ENCODE peak calls at places on chromosomes 1 and 21, in four cellular contexts. C, P, I and T are unnamed samples.

GRCh38 chr1:26017606-26018005 is 4.0 kb upstream of the EXTL1 start:
- DNase-seq in C (no peak), P (no peak), I (peak; percentile 45), T (no peak)

GRCh38 chr1:223820515-223820858 is 25.3 kb downstream of the TP53BP2 start:
- DNase-seq in C (no peak), P (no peak), I (peak; percentile 34), T (no peak)

GRCh38 chr1:170790651-170791071 is 126.7 kb downstream of the PRRX1 start:
- DNase-seq in C (no peak), P (peak; percentile 24), I (peak; percentile 83), T (no peak)

GRCh38 chr1:185441608-185442007 is 124.6 kb upstream of the IVNS1ABP start:
- DNase-seq in C (no peak), P (peak; percentile 81), I (peak; percentile 76), T (no peak)

GRCh38 chr1:26358411-26359384 is 4.8 kb upstream of the CRYBG2 start:
- DNase-seq in C (no peak), P (no peak), I (no peak), T (no peak)

GRCh38 chr1:247326601-247327135 is 5.0 kb downstream of the ZNF496 start:
- DNase-seq in C (no peak), P (no peak), I (no peak), T (no peak)

GRCh38 chr1:80155371-80155770 is 1148.8 kb upstream of the ADGRL4 start:
- DNase-seq in C (no peak), P (no peak), I (no peak), T (no peak)

GRCh38 chr1:108142773-108143394 is 57.3 kb downstream of the SLC25A24 start:
- DNase-seq in C (no peak), P (no peak), I (peak; percentile 60), T (no peak)

GRCh38 chr1:168521391-168522000 is 22.3 kb downstream of the XCL2 start:
- DNase-seq in C (no peak), P (no peak), I (no peak), T (no peak)

GRCh38 chr1:41783189-41783639 is 135.5 kb downstream of the HIVEP3 start:
- DNase-seq in C (no peak), P (peak; percentile 79), I (peak; percentile 96), T (no peak)

GRCh38 chr1:153585009-153585408 is 19.4 kb upstream of the S100A2 start:
- DNase-seq in C (no peak), P (no peak), I (no peak), T (peak; percentile 56)

GRCh38 chr1:119318466-119319309 is 49.9 kb upstream of the HAO2 start:
- DNase-seq in C (no peak), P (no peak), I (no peak), T (no peak)

GRCh38 chr1:59071289-59071688 is 225.6 kb upstream of the FGGY start:
- DNase-seq in C (no peak), P (no peak), I (no peak), T (no peak)

GRCh38 chr1:223403184-223403815 is 10.1 kb downstream of the CCDC185 start:
- DNase-seq in C (no peak), P (no peak), I (peak; percentile 68), T (no peak)

GRCh38 chr1:170836146-170836545 is 99.2 kb upstream of the MROH9 start:
- DNase-seq in C (no peak), P (peak; percentile 2), I (peak; percentile 63), T (no peak)

GRCh38 chr1:66261370-66261769 is 272.6 kb upstream of the SGIP1 start:
- DNase-seq in C (no peak), P (no peak), I (peak; percentile 62), T (no peak)

DNA sequence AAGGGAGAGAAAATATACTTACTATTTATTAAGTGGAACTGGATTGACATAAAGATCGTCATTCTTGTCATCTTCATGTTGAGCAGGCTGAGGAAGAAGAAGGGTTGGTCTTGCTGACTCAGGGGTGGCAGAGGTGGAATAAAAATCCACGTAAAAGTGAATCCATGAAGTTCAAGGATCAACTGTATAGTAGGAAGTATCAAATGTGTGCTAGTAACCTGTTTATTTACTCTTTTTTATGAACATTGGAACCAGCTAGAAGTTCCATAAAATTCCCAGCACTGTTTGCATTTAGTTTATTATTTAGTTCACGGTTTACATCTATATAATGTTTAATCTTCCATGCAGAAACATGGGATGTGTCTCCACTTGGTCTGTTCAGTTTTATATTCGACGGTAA is 70.7 kb downstream of the PLPPR4 start:
- DNase-seq in C (no peak), P (no peak), I (no peak), T (no peak)
- H3K27ac ChIP-seq in C (no peak overlapping the region), P (no peak overlapping the region), I (no peak overlapping the region), T (no peak overlapping the region)

GRCh38 chr1:12353981-12354380 is 124.2 kb downstream of the VPS13D start:
- DNase-seq in C (no peak), P (no peak), I (no peak), T (no peak)
- H3K36me3 ChIP-seq in C (peaks cover 47% of the 10 kb centered on the region), P (peaks cover 40% of the 10 kb centered on the region), I (peaks cover 50% of the 10 kb centered on the region), T (no peaks in the 10 kb centered on the region)

GRCh38 chr1:226628624-226629155 is 80.1 kb downstream of the STUM start:
- DNase-seq in C (peak; percentile 53), P (no peak), I (no peak), T (no peak)

GRCh38 chr1:226626577-226626956 is 78.0 kb downstream of the STUM start:
- DNase-seq in C (peak; percentile 88), P (peak; percentile 61), I (peak; percentile 91), T (peak; percentile 87)

GRCh38 chr1:226629210-226629895 is 80.8 kb downstream of the STUM start:
- DNase-seq in C (peak; percentile 52), P (no peak), I (no peak), T (no peak)

GRCh38 chr1:226627050-226627755 is 78.6 kb downstream of the STUM start:
- DNase-seq in C (no peak), P (no peak), I (no peak), T (no peak)

DNA sequence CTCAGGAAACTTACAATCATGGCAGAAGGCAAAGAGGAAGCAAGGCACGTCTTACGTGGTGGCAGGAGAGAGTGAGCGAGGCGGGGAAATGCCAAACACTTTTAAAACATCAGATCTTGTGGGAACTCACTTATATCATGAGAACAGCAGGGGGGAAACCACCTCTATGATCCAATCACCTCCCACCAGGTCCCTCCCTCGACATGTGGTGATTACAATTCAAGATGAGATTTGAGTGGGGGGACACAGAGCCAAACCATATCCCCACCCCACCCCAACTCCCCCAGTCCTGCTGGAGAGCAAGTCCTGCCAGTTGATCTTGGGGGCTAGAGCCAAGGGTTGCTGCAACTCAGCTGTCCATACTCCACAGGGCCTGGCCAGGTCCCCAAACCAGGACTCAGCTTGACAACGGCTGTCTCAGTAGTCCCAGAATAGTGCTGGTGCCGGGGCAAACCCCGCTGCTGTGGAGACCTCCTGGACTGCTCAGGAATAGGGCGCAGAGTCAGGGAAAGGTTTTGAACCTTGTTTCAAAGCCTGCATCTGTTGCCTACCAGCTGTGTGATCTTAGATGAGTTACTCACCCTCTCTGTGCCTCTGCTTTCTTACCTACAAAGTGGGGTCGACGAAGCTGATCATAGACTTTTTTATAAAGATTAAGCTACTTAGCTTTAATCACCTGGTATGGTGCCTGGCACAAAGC is 79.5 kb downstream of the STUM start:
- DNase-seq in C (peak; percentile 62), P (no peak), I (no peak), T (no peak)
- H3K27ac ChIP-seq in C (no peak overlapping the region), P (no peak overlapping the region), I (no peak overlapping the region), T (no peak overlapping the region)

DNA sequence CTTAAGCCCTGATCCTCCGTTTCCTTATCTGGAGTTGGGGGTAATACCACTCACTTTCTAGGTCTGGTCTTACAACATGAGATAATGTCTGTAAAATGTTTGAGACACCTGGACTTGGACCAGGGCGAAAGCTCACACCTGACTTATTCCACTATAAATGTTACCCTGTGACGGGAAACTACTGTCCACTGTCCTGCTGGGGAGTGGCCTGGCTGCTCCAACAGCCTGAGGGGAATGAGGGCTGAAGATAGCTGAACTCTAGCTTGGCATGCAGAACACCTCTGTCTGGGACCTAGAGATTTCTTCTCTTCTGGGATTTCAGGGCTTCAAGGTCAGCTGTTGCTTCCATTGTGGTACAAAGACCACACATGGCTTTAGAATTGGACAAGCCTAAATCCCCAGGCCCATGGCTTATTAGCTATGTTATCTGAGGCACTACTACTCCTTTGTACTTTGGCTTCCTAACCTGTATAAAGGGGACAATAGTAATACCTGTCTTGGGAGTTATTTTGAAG is 9.5 kb upstream of the A3GALT2 start:
- DNase-seq in C (no peak), P (no peak), I (no peak), T (no peak)
- H3K36me3 ChIP-seq in C (peaks cover 78% of the 10 kb centered on the region), P (peaks cover 94% of the 10 kb centered on the region), I (peaks cover 53% of the 10 kb centered on the region), T (no peaks in the 10 kb centered on the region)

GRCh38 chr21:33241846-33242245 is 12.1 kb downstream of the IFNAR2 start:
- DNase-seq in C (no peak), P (no peak), I (no peak), T (no peak)
- H3K27ac ChIP-seq in C (no peak overlapping the region), P (no peak overlapping the region), I (no peak overlapping the region), T (no peak overlapping the region)

DNA sequence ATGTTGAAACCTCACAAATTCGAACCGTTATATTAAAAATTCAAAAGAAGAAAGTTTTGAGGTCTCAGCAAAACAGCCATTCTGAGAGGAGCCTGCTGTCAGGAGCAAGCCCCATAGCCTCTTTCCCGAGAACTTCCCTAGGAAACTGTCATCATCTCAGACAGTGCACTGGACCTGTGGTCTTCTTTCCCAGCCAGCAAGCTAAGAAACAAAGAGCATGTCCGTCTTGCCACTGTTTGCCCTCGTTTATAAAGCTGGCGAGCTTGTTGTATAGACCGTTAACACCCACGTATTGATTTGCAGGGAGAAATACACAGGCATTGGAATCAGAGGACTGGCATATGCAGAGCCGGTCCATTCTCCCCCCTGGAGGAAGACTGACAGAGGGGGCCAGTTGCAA is 407.0 kb downstream of the NPHP4 start:
- DNase-seq in C (no peak), P (no peak), I (no peak), T (no peak)
- H3K36me3 ChIP-seq in C (no peaks in the 10 kb centered on the region), P (no peaks in the 10 kb centered on the region), I (no peaks in the 10 kb centered on the region), T (no peaks in the 10 kb centered on the region)

GRCh38 chr1:46284597-46285564 is 18.5 kb downstream of the LRRC41 start:
- DNase-seq in C (no peak), P (no peak), I (peak; percentile 53), T (no peak)
- H3K27ac ChIP-seq in C (no peak overlapping the region), P (no peak overlapping the region), I (peak overlapping the region; percentile 25), T (no peak overlapping the region)

DNA sequence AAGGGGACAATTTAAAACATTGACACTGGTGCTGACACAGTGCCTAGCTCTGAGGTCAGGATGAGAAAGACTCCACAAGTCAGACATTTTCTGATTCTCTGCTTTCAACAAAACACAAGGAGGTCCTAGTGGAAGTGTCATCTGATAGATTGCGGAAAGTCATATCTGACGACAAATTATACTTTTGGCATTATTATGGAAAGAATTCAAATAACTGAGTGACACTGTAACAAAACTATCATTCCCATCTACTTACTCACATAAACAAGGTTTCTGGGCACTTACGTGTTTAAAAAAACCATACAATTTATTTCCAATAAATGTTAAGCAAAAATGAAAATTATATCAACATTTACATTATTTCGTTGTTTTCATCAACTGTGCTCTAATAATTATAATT is 123.6 kb downstream of the SLC45A1 start:
- DNase-seq in C (no peak), P (no peak), I (no peak), T (no peak)
- H3K36me3 ChIP-seq in C (no peaks in the 10 kb centered on the region), P (no peaks in the 10 kb centered on the region), I (no peaks in the 10 kb centered on the region), T (no peaks in the 10 kb centered on the region)